ENCODE peak calls at places on chromosomes 6 and 20, in six cellular contexts. B is heart left ventricle, X is sigmoid colon, G is BE2C, S is astrocyte of the spinal cord, F is iris pigment epithelial cell. U is an unnamed sample.

GRCh38 chr6:166624275-166624674 is 2.8 kb downstream of the RPS6KA2 start:
- DNase-seq in B (no peak), X (peak), G (no peak), S (peak), F (peak), U (no peak)

GRCh38 chr6:152268846-152269442 is 368.2 kb downstream of the SYNE1 start:
- DNase-seq in B (no peak), X (no peak), G (no peak), S (no peak), F (peak), U (no peak)

GRCh38 chr20:8735674-8736073 is 333.2 kb upstream of the PLCB4 start:
- DNase-seq in B (no peak), X (no peak), G (no peak), S (no peak), F (no peak), U (no peak)

GRCh38 chr20:3980260-3981131 is 34.9 kb downstream of the RNF24 start:
- DNase-seq in B (peak), X (no peak), G (peak), S (peak), F (peak), U (no peak)

GRCh38 chr6:139597087-139597763 is 222.8 kb upstream of the CITED2 start:
- DNase-seq in B (no peak), X (no peak), G (no peak), S (peak), F (no peak), U (no peak)

GRCh38 chr6:16318538-16318937 is 80.2 kb downstream of the GMPR start:
- DNase-seq in B (no peak), X (no peak), G (no peak), S (peak), F (peak), U (peak)

GRCh38 chr6:33709605-33710295 is 1.8 kb downstream of the UQCC2 start:
- DNase-seq in B (no peak), X (no peak), G (no peak), S (no peak), F (no peak), U (no peak)

GRCh38 chr6:166958926-166959861 is 2.8 kb upstream of the RNASET2 start:
- DNase-seq in B (peak), X (no peak), G (no peak), S (no peak), F (peak), U (no peak)

GRCh38 chr6:91606148-91606901 is 1019.5 kb upstream of the MAP3K7 start:
- DNase-seq in B (no peak), X (no peak), G (no peak), S (no peak), F (no peak), U (no peak)

GRCh38 chr6:170129691-170130171 is 161.1 kb downstream of the DLL1 start:
- DNase-seq in B (peak), X (peak), G (peak), S (no peak), F (peak), U (peak)

GRCh38 chr6:21101694-21102093 is 491.9 kb upstream of the SOX4 start:
- DNase-seq in B (no peak), X (no peak), G (no peak), S (no peak), F (no peak), U (no peak)

GRCh38 chr20:63855363-63856110 is 5.8 kb upstream of the ABHD16B start:
- DNase-seq in B (no peak), X (no peak), G (no peak), S (no peak), F (no peak), U (no peak)

GRCh38 chr6:134165827-134166226 is 113.4 kb upstream of the SLC2A12 start:
- DNase-seq in B (no peak), X (no peak), G (no peak), S (peak), F (peak), U (no peak)

GRCh38 chr6:13454286-13455221 is 32.8 kb downstream of the GFOD1 start:
- DNase-seq in B (peak), X (peak), G (no peak), S (peak), F (peak), U (peak)

GRCh38 chr20:63977392-63978276 is 1.8 kb downstream of the SAMD10 start:
- DNase-seq in B (peak), X (peak), G (peak), S (peak), F (peak), U (peak)

GRCh38 chr20:57793421-57793820 is 83.6 kb upstream of the PMEPA1 start:
- DNase-seq in B (no peak), X (no peak), G (no peak), S (no peak), F (no peak), U (peak)

GRCh38 chr6:32967151-32968091 is 973 bp upstream of the BRD2 start:
- DNase-seq in B (no peak), X (no peak), G (peak), S (peak), F (peak), U (peak)